ENCODE peak calls at places on chromosomes 4 and X, in nine cellular contexts. One of them, this sample, is unnamed.
A peak's percentile ranks its signal among the peaks of the same experiment; 100 is the strongest.

GRCh38 chr4:53744446-53745160 is 153.3 kb upstream of the LNX1 start:
- DNase-seq in heart left ventricle: no peak
- DNase-seq in HCT116: no peak
- DNase-seq in body of pancreas: no peak
- DNase-seq in A549: no peak
- DNase-seq in right lobe of liver: no peak
- DNase-seq in spleen: no peak
- DNase-seq in tibial nerve: no peak
- DNase-seq in breast epithelium: no peak
- DNase-seq in this sample: no peak

GRCh38 chr4:168757500-168757899 is 252.6 kb downstream of the CBR4 start:
- DNase-seq in breast epithelium: no peak
- DNase-seq in spleen: no peak
- DNase-seq in body of pancreas: no peak
- DNase-seq in right lobe of liver: no peak
- DNase-seq in heart left ventricle: no peak
- DNase-seq in HCT116: no peak
- DNase-seq in A549: no peak
- DNase-seq in tibial nerve: no peak
- DNase-seq in this sample: no peak

GRCh38 chrX:57817302-57817701 is 93.0 kb downstream of the ZXDA start:
- DNase-seq in right lobe of liver: no peak
- DNase-seq in body of pancreas: no peak
- DNase-seq in breast epithelium: no peak
- DNase-seq in spleen: no peak
- DNase-seq in heart left ventricle: no peak
- DNase-seq in HCT116: no peak
- DNase-seq in A549: no peak
- DNase-seq in tibial nerve: no peak
- DNase-seq in this sample: no peak

GRCh38 chrX:33339219-33339618 is 127.9 kb upstream of the DMD start:
- DNase-seq in heart left ventricle: no peak
- DNase-seq in A549: no peak
- DNase-seq in tibial nerve: no peak
- DNase-seq in body of pancreas: no peak
- DNase-seq in breast epithelium: no peak
- DNase-seq in spleen: no peak
- DNase-seq in right lobe of liver: no peak
- DNase-seq in HCT116: no peak
- DNase-seq in this sample: no peak

GRCh38 chrX:113551919-113552318 is 711.3 kb upstream of the AMOT start:
- DNase-seq in right lobe of liver: no peak
- DNase-seq in tibial nerve: no peak
- DNase-seq in HCT116: no peak
- DNase-seq in body of pancreas: no peak
- DNase-seq in breast epithelium: no peak
- DNase-seq in spleen: no peak
- DNase-seq in A549: no peak
- DNase-seq in heart left ventricle: no peak
- DNase-seq in this sample: no peak

GRCh38 chr4:73445383-73446335 is 9.6 kb downstream of the AFP start:
- DNase-seq in breast epithelium: no peak
- DNase-seq in tibial nerve: no peak
- DNase-seq in body of pancreas: no peak
- DNase-seq in HCT116: no peak
- DNase-seq in spleen: no peak
- DNase-seq in heart left ventricle: no peak
- DNase-seq in right lobe of liver: no peak
- DNase-seq in A549: no peak
- DNase-seq in this sample: no peak

GRCh38 chr4:113222431-113222979 is 173.1 kb downstream of the ANK2 start:
- DNase-seq in body of pancreas: no peak
- DNase-seq in heart left ventricle: no peak
- DNase-seq in spleen: no peak
- DNase-seq in breast epithelium: no peak
- DNase-seq in A549: no peak
- DNase-seq in HCT116: no peak
- DNase-seq in tibial nerve: no peak
- DNase-seq in right lobe of liver: no peak
- DNase-seq in this sample: no peak

GRCh38 chrX:40169193-40170086 is 71.7 kb upstream of the BCOR start:
- DNase-seq in right lobe of liver: no peak
- DNase-seq in breast epithelium: no peak
- DNase-seq in body of pancreas: no peak
- DNase-seq in A549: peak; percentile 81
- DNase-seq in heart left ventricle: peak; percentile 34
- DNase-seq in tibial nerve: no peak
- DNase-seq in HCT116: peak; percentile 78
- DNase-seq in spleen: peak; percentile 90
- DNase-seq in this sample: peak; percentile 82

GRCh38 chr4:1207603-1208265 is 35.4 kb upstream of the SPON2 start:
- DNase-seq in HCT116: no peak
- DNase-seq in tibial nerve: peak; percentile 56
- DNase-seq in spleen: peak; percentile 78
- DNase-seq in right lobe of liver: peak; percentile 61
- DNase-seq in heart left ventricle: peak; percentile 75
- DNase-seq in body of pancreas: peak; percentile 59
- DNase-seq in breast epithelium: no peak
- DNase-seq in A549: no peak
- DNase-seq in this sample: peak; percentile 90

GRCh38 chr4:6201580-6202091 is 1.3 kb upstream of the JAKMIP1 start:
- DNase-seq in body of pancreas: no peak
- DNase-seq in heart left ventricle: no peak
- DNase-seq in tibial nerve: no peak
- DNase-seq in breast epithelium: no peak
- DNase-seq in A549: no peak
- DNase-seq in right lobe of liver: no peak
- DNase-seq in spleen: no peak
- DNase-seq in HCT116: no peak
- DNase-seq in this sample: peak; percentile 15

GRCh38 chr4:113759696-113760093 is 1.8 kb downstream of the CAMK2D start:
- DNase-seq in spleen: no peak
- DNase-seq in HCT116: no peak
- DNase-seq in A549: no peak
- DNase-seq in heart left ventricle: no peak
- DNase-seq in tibial nerve: no peak
- DNase-seq in body of pancreas: no peak
- DNase-seq in breast epithelium: no peak
- DNase-seq in right lobe of liver: no peak
- DNase-seq in this sample: no peak

GRCh38 chr4:166435449-166435848 is 562.4 kb downstream of the TLL1 start:
- DNase-seq in heart left ventricle: no peak
- DNase-seq in breast epithelium: no peak
- DNase-seq in tibial nerve: no peak
- DNase-seq in spleen: no peak
- DNase-seq in HCT116: no peak
- DNase-seq in body of pancreas: no peak
- DNase-seq in right lobe of liver: no peak
- DNase-seq in A549: peak; percentile 0
- DNase-seq in this sample: no peak

GRCh38 chr4:55183926-55184599 is 58.7 kb upstream of the KDR start:
- DNase-seq in right lobe of liver: no peak
- DNase-seq in heart left ventricle: peak; percentile 40
- DNase-seq in breast epithelium: peak; percentile 26
- DNase-seq in tibial nerve: no peak
- DNase-seq in body of pancreas: no peak
- DNase-seq in spleen: no peak
- DNase-seq in A549: peak; percentile 53
- DNase-seq in HCT116: peak; percentile 87
- DNase-seq in this sample: no peak

GRCh38 chr4:173410106-173410505 is 11.2 kb upstream of the SCRG1 start:
- DNase-seq in HCT116: no peak
- DNase-seq in breast epithelium: peak; percentile 59
- DNase-seq in tibial nerve: no peak
- DNase-seq in body of pancreas: no peak
- DNase-seq in spleen: no peak
- DNase-seq in heart left ventricle: peak; percentile 32
- DNase-seq in A549: no peak
- DNase-seq in right lobe of liver: no peak
- DNase-seq in this sample: no peak

GRCh38 chr4:23234018-23234417 is 541.3 kb downstream of the GBA3 start:
- DNase-seq in HCT116: no peak
- DNase-seq in spleen: no peak
- DNase-seq in A549: no peak
- DNase-seq in body of pancreas: no peak
- DNase-seq in right lobe of liver: no peak
- DNase-seq in tibial nerve: no peak
- DNase-seq in breast epithelium: no peak
- DNase-seq in heart left ventricle: no peak
- DNase-seq in this sample: no peak

DNA sequence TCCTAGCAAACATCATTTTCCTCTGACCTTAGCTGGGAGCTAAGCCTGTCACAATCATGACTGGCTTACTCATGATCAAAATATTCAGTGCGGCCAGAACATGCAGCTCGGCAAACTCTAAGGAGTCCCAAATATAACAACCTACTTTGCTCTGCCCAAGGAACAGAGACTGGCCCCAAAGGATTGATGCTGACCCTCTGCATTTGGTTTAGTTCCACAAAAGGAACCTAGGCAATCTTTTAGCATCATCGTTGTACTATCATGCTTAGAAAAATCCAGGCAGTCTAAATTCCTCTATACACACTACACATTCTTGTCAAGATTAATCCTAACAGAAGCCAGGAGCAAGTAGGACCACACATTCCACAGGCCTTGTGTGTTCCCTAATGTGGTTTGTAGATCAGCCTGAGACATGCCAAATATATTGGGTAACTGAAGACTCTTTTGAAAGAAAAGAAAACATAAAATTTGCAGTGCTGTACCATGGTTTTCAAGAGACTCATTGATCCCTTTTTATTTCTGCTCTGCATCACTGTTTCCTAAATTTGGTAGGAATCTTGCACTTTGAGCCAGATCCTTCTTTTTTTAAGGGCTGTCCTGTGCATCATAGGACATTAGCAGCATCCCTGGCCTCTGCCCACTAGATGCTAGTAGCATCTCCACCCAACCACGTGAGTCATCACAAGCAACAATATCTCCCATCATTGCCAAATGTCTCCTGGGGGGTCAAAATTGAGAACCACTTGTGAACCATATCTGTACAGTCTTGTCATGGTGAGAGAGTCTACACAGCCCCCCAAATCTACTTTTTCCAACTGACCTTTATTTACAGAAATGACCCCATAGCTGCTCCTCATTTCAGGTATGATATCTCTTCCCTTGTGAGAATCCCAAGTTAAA is 17.6 kb upstream of the CC2D2A start:
- DNase-seq in A549: peak; percentile 35
- DNase-seq in tibial nerve: no peak
- DNase-seq in spleen: no peak
- DNase-seq in HCT116: no peak
- DNase-seq in breast epithelium: no peak
- DNase-seq in heart left ventricle: no peak
- DNase-seq in body of pancreas: no peak
- DNase-seq in right lobe of liver: no peak
- DNase-seq in this sample: peak; percentile 66
- H3K4me3 ChIP-seq in A549: no peak overlapping the region
- H3K4me3 ChIP-seq in tibial nerve: no peak overlapping the region
- H3K4me3 ChIP-seq in spleen: no peak overlapping the region
- H3K4me3 ChIP-seq in HCT116: no peak overlapping the region
- H3K4me3 ChIP-seq in breast epithelium: no peak overlapping the region
- H3K4me3 ChIP-seq in heart left ventricle: no peak overlapping the region
- H3K4me3 ChIP-seq in body of pancreas: no peak overlapping the region
- H3K4me3 ChIP-seq in right lobe of liver: no peak overlapping the region
- H3K4me3 ChIP-seq in this sample: no peak overlapping the region

GRCh38 chrX:136909706-136910564 is 29.4 kb upstream of the RBMX start:
- DNase-seq in right lobe of liver: peak; percentile 58
- DNase-seq in breast epithelium: peak; percentile 86
- DNase-seq in heart left ventricle: peak; percentile 81
- DNase-seq in HCT116: peak; percentile 74
- DNase-seq in A549: peak; percentile 92
- DNase-seq in body of pancreas: peak; percentile 70
- DNase-seq in spleen: no peak
- DNase-seq in tibial nerve: peak; percentile 75
- DNase-seq in this sample: peak; percentile 96
- TF ChIP-seq POLR2A in right lobe of liver: no peak
- TF ChIP-seq POLR2A in breast epithelium: no peak
- TF ChIP-seq POLR2A in heart left ventricle: no peak
- TF ChIP-seq POLR2A in HCT116: no peak
- TF ChIP-seq POLR2A in A549: peak; percentile 28
- TF ChIP-seq POLR2A in body of pancreas: no peak
- TF ChIP-seq POLR2A in spleen: no peak
- TF ChIP-seq POLR2A in tibial nerve: peak; percentile 77
- TF ChIP-seq POLR2A in this sample: peak; percentile 52

GRCh38 chrX:48493890-48494364 is 14.9 kb upstream of the PORCN start:
- DNase-seq in body of pancreas: peak; percentile 50
- DNase-seq in right lobe of liver: no peak
- DNase-seq in heart left ventricle: no peak
- DNase-seq in tibial nerve: no peak
- DNase-seq in HCT116: peak; percentile 38
- DNase-seq in breast epithelium: no peak
- DNase-seq in A549: no peak
- DNase-seq in spleen: peak; percentile 47
- DNase-seq in this sample: no peak
- H3K4me1 ChIP-seq in body of pancreas: peaks cover 3% of the 10 kb centered on the region
- H3K4me1 ChIP-seq in right lobe of liver: no peaks in the 10 kb centered on the region
- H3K4me1 ChIP-seq in heart left ventricle: no peaks in the 10 kb centered on the region
- H3K4me1 ChIP-seq in tibial nerve: no peaks in the 10 kb centered on the region
- H3K4me1 ChIP-seq in HCT116: peaks cover 10% of the 10 kb centered on the region
- H3K4me1 ChIP-seq in breast epithelium: no peaks in the 10 kb centered on the region
- H3K4me1 ChIP-seq in A549: peaks cover 21% of the 10 kb centered on the region
- H3K4me1 ChIP-seq in spleen: no peaks in the 10 kb centered on the region
- H3K4me1 ChIP-seq in this sample: no peaks in the 10 kb centered on the region

DNA sequence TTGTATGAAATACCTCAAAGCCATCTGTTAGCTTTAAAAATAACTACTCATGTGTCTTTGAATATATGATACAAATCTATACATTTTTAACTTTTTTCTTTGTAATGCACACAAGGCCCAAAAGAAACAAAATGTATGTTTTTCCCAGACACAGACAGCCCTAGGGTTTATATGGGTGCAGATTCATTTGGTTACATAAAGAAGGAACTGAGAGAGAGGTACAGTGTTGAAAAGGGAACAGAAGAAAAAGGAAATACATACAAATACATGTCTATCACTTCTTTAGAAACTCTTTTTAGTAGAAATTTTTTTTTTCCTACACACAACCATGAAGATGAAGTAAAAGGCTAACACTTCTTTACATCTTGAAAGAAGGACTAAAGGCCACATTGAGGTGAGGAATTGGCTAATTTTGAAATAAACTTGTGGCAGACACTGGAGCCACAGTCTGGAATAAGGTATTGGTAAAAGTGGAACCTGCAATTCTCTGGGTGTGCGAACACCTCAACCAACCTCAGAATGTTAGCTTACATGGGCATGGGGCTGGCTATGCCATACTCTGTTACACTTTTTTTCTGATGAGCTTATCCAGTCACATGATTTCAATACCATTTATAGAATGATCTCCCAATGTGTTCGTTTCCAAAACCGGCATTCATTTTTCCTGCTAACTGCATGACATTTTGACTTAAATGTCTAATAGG is 67.9 kb downstream of the FAM47C start:
- DNase-seq in A549: no peak
- DNase-seq in tibial nerve: no peak
- DNase-seq in heart left ventricle: no peak
- DNase-seq in HCT116: no peak
- DNase-seq in body of pancreas: no peak
- DNase-seq in right lobe of liver: no peak
- DNase-seq in breast epithelium: no peak
- DNase-seq in spleen: no peak
- DNase-seq in this sample: no peak
- H3K4me3 ChIP-seq in A549: no peak overlapping the region
- H3K4me3 ChIP-seq in tibial nerve: no peak overlapping the region
- H3K4me3 ChIP-seq in heart left ventricle: no peak overlapping the region
- H3K4me3 ChIP-seq in HCT116: no peak overlapping the region
- H3K4me3 ChIP-seq in body of pancreas: no peak overlapping the region
- H3K4me3 ChIP-seq in right lobe of liver: no peak overlapping the region
- H3K4me3 ChIP-seq in breast epithelium: no peak overlapping the region
- H3K4me3 ChIP-seq in spleen: no peak overlapping the region
- H3K4me3 ChIP-seq in this sample: no peak overlapping the region

This sample was measured in sigmoid colon.